ENCODE peak calls at places on chromosomes 1 and 21, in ten cellular contexts. X, H, W, A, G, E, P, D, L and F are unnamed samples.

GRCh38 chr1:154453577-154454352 is 48.3 kb upstream of the TDRD10 start:
- DNase-seq in X (no peak), H (no peak), W (no peak), A (no peak), G (peak), E (no peak), P (peak), D (no peak), L (peak), F (peak)

GRCh38 chr1:200410566-200410878 is 686 bp upstream of the ZNF281 start:
- DNase-seq in X (no peak), H (peak), W (no peak), A (no peak), G (no peak), E (no peak), P (no peak), D (no peak), L (peak), F (no peak)

GRCh38 chr1:8326265-8326664 is 8.4 kb downstream of the SLC45A1 start:
- DNase-seq in X (no peak), H (no peak), W (no peak), A (no peak), G (no peak), E (no peak), P (no peak), D (no peak), L (no peak), F (no peak)

GRCh38 chr1:183879966-183880365 is 75.0 kb downstream of the RGL1 start:
- DNase-seq in X (no peak), H (no peak), W (no peak), A (no peak), G (peak), E (no peak), P (no peak), D (no peak), L (no peak), F (no peak)

GRCh38 chr1:36128126-36128904 is 3.3 kb upstream of the COL8A2 start:
- DNase-seq in X (no peak), H (no peak), W (no peak), A (no peak), G (peak), E (no peak), P (peak), D (no peak), L (no peak), F (no peak)

GRCh38 chr1:78229344-78229743 is 183.6 kb downstream of the GIPC2 start:
- DNase-seq in X (no peak), H (no peak), W (no peak), A (no peak), G (no peak), E (no peak), P (peak), D (no peak), L (no peak), F (no peak)

GRCh38 chr1:205360166-205360565 is 3.4 kb upstream of the KLHDC8A start:
- DNase-seq in X (no peak), H (no peak), W (no peak), A (peak), G (no peak), E (no peak), P (no peak), D (no peak), L (no peak), F (no peak)

GRCh38 chr1:113759341-113760101 is at the start of gene PHTF1:
- DNase-seq in X (peak), H (peak), W (peak), A (peak), G (peak), E (peak), P (peak), D (peak), L (peak), F (peak)

GRCh38 chr1:228339766-228340685 is 66.6 kb downstream of the TRIM11 start:
- DNase-seq in X (peak), H (no peak), W (no peak), A (no peak), G (no peak), E (no peak), P (no peak), D (peak), L (no peak), F (no peak)

GRCh38 chr1:205632374-205633169 is 761 bp upstream of the ELK4 start:
- DNase-seq in X (no peak), H (no peak), W (no peak), A (no peak), G (no peak), E (no peak), P (no peak), D (no peak), L (no peak), F (no peak)

GRCh38 chr1:208747979-208748378 is 503.8 kb upstream of the PLXNA2 start:
- DNase-seq in X (no peak), H (no peak), W (no peak), A (peak), G (no peak), E (no peak), P (no peak), D (no peak), L (no peak), F (no peak)

GRCh38 chr1:5637171-5637570 is 355.1 kb downstream of the NPHP4 start:
- DNase-seq in X (no peak), H (no peak), W (peak), A (no peak), G (peak), E (no peak), P (peak), D (no peak), L (peak), F (no peak)

GRCh38 chr1:41482001-41482765 is 2.3 kb downstream of the EDN2 start:
- DNase-seq in X (no peak), H (peak), W (no peak), A (no peak), G (no peak), E (no peak), P (peak), D (no peak), L (no peak), F (no peak)

GRCh38 chr21:37562920-37563640 is 196.5 kb downstream of the DYRK1A start:
- DNase-seq in X (no peak), H (peak), W (no peak), A (no peak), G (no peak), E (no peak), P (no peak), D (no peak), L (no peak), F (no peak)

GRCh38 chr1:12338017-12338416 is 108.2 kb downstream of the VPS13D start:
- DNase-seq in X (no peak), H (no peak), W (no peak), A (no peak), G (no peak), E (no peak), P (no peak), D (no peak), L (no peak), F (no peak)

GRCh38 chr1:231626951-231627614 is 493 bp downstream of the DISC1 start:
- DNase-seq in X (peak), H (peak), W (peak), A (no peak), G (peak), E (peak), P (peak), D (peak), L (peak), F (peak)

GRCh38 chr1:178310685-178311105 is 186.1 kb downstream of the CLEC20A start:
- DNase-seq in X (no peak), H (peak), W (no peak), A (no peak), G (peak), E (no peak), P (no peak), D (no peak), L (peak), F (peak)

GRCh38 chr1:184759097-184759496 is 4.4 kb upstream of the EDEM3 start:
- DNase-seq in X (no peak), H (no peak), W (no peak), A (no peak), G (no peak), E (no peak), P (no peak), D (no peak), L (no peak), F (no peak)

GRCh38 chr1:221303623-221304022 is 424.4 kb downstream of the HLX start:
- DNase-seq in X (no peak), H (no peak), W (no peak), A (no peak), G (no peak), E (no peak), P (no peak), D (no peak), L (no peak), F (no peak)

GRCh38 chr1:177471244-177471643 is 300.5 kb downstream of the BRINP2 start:
- DNase-seq in X (no peak), H (no peak), W (no peak), A (no peak), G (no peak), E (no peak), P (no peak), D (no peak), L (no peak), F (no peak)

GRCh38 chr1:92851729-92852128 is 19.9 kb downstream of the RPL5 start:
- DNase-seq in X (no peak), H (no peak), W (no peak), A (no peak), G (no peak), E (no peak), P (no peak), D (no peak), L (no peak), F (no peak)

GRCh38 chr1:44034423-44034822 is 3.2 kb upstream of the SLC6A9 start:
- DNase-seq in X (no peak), H (no peak), W (no peak), A (no peak), G (no peak), E (no peak), P (no peak), D (no peak), L (no peak), F (no peak)

GRCh38 chr1:8603220-8603616 is 214.2 kb downstream of the RERE start:
- DNase-seq in X (no peak), H (no peak), W (no peak), A (no peak), G (no peak), E (no peak), P (no peak), D (no peak), L (no peak), F (no peak)

GRCh38 chr1:211912064-211912463 is 81.5 kb upstream of the LPGAT1 start:
- DNase-seq in X (no peak), H (no peak), W (no peak), A (no peak), G (no peak), E (no peak), P (no peak), D (no peak), L (peak), F (no peak)

GRCh38 chr21:17612023-17612564 is 607 bp downstream of the BTG3 start:
- DNase-seq in X (no peak), H (peak), W (peak), A (no peak), G (no peak), E (no peak), P (peak), D (peak), L (peak), F (no peak)

GRCh38 chr1:88802950-88803349 is 88.4 kb downstream of the GTF2B start:
- DNase-seq in X (no peak), H (no peak), W (no peak), A (no peak), G (no peak), E (no peak), P (no peak), D (no peak), L (no peak), F (no peak)